ENCODE peak calls at places on chromosomes 6 and 20, in four cellular contexts. Q is GM12878, G is HepG2, W is K562. P is an unnamed sample.

GRCh38 chr20:55273149-55273548 is 732.2 kb downstream of the CBLN4 start:
- DNase-seq in W (no peak), G (no peak), Q (no peak), P (no peak)

GRCh38 chr6:30219244-30219643 is 6.0 kb upstream of the TRIM26 start:
- DNase-seq in Q (peak), W (peak), G (peak), P (peak)

GRCh38 chr6:169956580-169956979 is 205.2 kb downstream of the ERMARD start:
- DNase-seq in G (no peak), W (no peak), Q (no peak), P (no peak)

GRCh38 chr6:16344756-16345155 is 106.4 kb downstream of the GMPR start:
- DNase-seq in Q (no peak), G (no peak), W (no peak), P (no peak)

GRCh38 chr20:33159713-33160112 is 8.2 kb upstream of the BPIFA2 start:
- DNase-seq in G (no peak), W (no peak), Q (no peak), P (no peak)

GRCh38 chr20:38114353-38114791 is 50.7 kb downstream of the TGM2 start:
- DNase-seq in G (no peak), W (peak), Q (no peak), P (no peak)

GRCh38 chr6:30258204-30258603 is 45.0 kb upstream of the TRIM26 start:
- DNase-seq in W (no peak), G (no peak), Q (no peak), P (no peak)

GRCh38 chr6:148682990-148683389 is 63.8 kb upstream of the UST start:
- DNase-seq in W (no peak), Q (no peak), G (no peak), P (no peak)

GRCh38 chr20:15848126-15848525 is 725.1 kb downstream of the KIF16B start:
- DNase-seq in W (no peak), Q (no peak), G (no peak), P (no peak)

GRCh38 chr6:88135578-88136114 is 30.5 kb downstream of the CNR1 start:
- DNase-seq in W (no peak), G (no peak), Q (peak), P (no peak)

GRCh38 chr6:128124713-128125112 is 223.9 kb upstream of the THEMIS start:
- DNase-seq in W (no peak), G (peak), Q (no peak), P (peak)

GRCh38 chr6:114713690-114714089 is 370.9 kb upstream of the HS3ST5 start:
- DNase-seq in G (no peak), Q (no peak), W (no peak), P (no peak)

GRCh38 chr20:47466704-47467459 is 34.8 kb upstream of the NCOA3 start:
- DNase-seq in W (no peak), G (no peak), Q (no peak), P (no peak)

GRCh38 chr6:40630046-40630445 is 42.9 kb upstream of the LRFN2 start:
- DNase-seq in W (no peak), Q (no peak), G (no peak), P (no peak)

GRCh38 chr20:62487-62886 is 25.0 kb upstream of the DEFB125 start:
- DNase-seq in W (no peak), G (no peak), Q (no peak), P (no peak)

GRCh38 chr20:15310361-15310760 is 972.9 kb upstream of the FLRT3 start:
- DNase-seq in Q (no peak), W (no peak), G (no peak), P (no peak)

GRCh38 chr6:11209941-11210340 is 22.5 kb downstream of the NEDD9 start:
- DNase-seq in Q (no peak), W (no peak), G (no peak), P (no peak)

DNA sequence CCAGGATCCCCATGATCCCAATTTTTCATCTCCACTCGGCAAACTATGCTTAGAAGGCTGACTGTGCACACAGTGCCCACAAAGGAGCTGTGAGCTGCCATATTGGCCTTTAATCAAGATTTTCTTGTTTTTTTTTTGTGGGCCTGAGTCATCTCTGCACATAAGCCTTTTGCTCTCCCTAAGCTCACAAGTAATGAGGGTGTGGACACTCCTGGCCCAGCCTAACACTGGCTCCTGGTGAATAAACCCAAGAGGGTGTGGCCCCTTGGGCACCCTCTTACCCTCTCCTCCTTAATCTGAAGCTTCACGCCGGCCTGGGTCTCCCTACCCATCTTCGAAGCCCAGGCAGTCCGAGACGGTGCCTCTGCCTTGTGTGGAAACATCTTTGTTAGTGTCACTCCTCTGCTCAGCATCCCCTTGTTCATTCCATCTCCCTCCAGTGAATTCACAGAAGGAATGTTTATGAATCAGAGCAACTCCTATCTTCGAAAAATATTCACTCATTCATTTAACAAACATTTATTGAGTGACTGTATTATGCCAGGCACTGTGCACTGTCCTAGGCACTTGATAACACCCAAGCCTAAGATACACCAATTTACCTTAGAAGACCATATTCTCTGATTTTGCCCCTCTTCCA is 22.2 kb upstream of the MRPS10 start:
- DNase-seq in Q (no peak), W (no peak), G (no peak), P (no peak)
- TF ChIP-seq POLR2AphosphoS2 in Q (no peak), W (no peak), G (no peak), P (no peak)

GRCh38 chr6:26550250-26550993 is 12.3 kb downstream of the HMGN4 start:
- DNase-seq in W (peak), G (peak), Q (no peak), P (no peak)
- TF ChIP-seq POLR2AphosphoS2 in W (no peak), G (no peak), Q (no peak), P (no peak)

DNA sequence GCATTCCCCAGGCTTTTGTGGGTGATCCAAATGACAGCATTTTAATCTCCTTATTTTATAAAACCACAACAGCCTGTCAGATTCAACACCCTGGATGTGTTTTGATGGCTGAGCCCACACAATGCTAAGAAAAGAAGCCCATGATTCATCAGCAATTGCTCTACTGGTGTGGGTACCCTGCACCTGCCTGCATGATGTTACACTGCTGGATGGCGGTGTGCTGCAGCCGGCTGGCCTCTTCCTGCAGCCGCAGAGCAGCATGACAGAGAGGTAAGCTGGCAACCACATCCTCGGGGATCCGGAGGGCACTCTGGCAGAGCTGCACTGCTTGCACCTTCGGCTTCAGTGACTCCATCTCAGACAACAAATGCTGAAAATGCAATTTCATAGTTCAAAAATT is 327.5 kb downstream of the SYNE1 start:
- DNase-seq in Q (no peak), G (no peak), W (no peak), P (no peak)
- TF ChIP-seq POLR2AphosphoS2 in Q (no peak), G (no peak), W (no peak), P (no peak)

GRCh38 chr6:144012534-144012933 is 4.5 kb upstream of the PLAGL1 start:
- DNase-seq in W (no peak), Q (no peak), G (no peak), P (no peak)

GRCh38 chr6:144007779-144008500 is at the start of gene PLAGL1:
- DNase-seq in G (peak), W (peak), Q (no peak), P (peak)

GRCh38 chr6:144017167-144018094 is 9.4 kb upstream of the PLAGL1 start:
- DNase-seq in Q (no peak), W (no peak), G (no peak), P (no peak)

GRCh38 chr6:144008501-144009245 is 614 bp upstream of the PLAGL1 start:
- DNase-seq in G (no peak), W (no peak), Q (no peak), P (no peak)

GRCh38 chr6:144013486-144013909 is 5.4 kb upstream of the PLAGL1 start:
- DNase-seq in Q (no peak), W (peak), G (peak), P (peak)
- TF ChIP-seq POLR2AphosphoS2 in Q (no peak), W (no peak), G (no peak), P (no peak)

DNA sequence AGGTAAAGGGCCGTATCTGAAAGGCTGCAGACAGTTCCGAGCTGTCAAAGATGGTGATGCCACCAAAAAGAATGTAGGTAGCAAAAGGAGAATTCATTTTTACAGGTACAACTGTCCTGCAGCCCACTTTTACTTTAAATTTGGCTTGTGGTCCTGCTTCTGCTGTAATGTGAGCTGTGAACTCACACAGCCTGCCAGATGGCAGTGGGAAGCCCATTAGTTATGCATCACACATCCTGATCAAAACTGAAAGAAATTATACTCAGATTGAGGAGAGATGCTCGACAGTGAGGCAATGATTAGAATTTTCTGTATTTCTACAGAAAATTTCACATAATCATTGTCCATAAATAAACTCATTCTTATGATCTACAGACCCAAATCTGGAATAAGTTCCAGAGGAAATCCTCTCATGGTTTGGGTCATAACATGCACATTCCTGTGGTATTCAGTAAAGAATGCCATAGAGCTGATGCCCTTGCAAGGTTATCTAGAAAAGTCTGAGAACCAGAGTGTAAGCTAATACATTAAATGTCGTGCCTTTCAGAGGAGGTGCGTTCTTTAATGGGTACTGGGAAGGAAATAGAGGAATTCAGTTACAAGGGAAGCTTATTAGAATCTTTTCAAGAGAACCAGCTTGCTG is 23.9 kb upstream of the E2F3 start:
- DNase-seq in W (no peak), Q (no peak), G (no peak), P (no peak)
- TF ChIP-seq POLR2AphosphoS2 in W (no peak), Q (no peak), G (no peak), P (no peak)

DNA sequence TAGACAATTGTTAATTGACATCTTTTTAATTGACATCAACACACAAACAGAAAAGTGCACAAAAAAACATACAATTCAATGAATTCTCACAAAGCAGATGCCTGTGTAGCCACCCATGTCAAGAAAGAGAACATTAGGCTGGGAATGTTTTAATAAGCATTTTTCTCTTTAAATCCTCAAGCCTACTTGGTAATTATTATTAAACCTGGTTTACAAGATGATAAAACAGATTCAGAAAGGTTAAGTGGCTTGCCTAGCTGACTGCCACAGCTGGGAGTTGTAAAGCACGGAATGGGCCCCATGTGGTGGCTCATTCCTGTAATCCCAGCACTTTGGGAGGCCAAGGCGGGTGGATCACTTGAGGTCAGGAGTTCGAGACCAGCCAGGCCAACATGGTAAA is 90.0 kb upstream of the AKAP12 start:
- DNase-seq in W (no peak), Q (no peak), G (no peak), P (no peak)
- TF ChIP-seq POLR2AphosphoS2 in W (no peak), Q (no peak), G (no peak), P (no peak)

GRCh38 chr20:23397961-23398360 is 23.3 kb downstream of the NAPB start:
- DNase-seq in G (no peak), W (no peak), Q (no peak), P (no peak)
- TF ChIP-seq POLR2AphosphoS2 in G (no peak), W (no peak), Q (no peak), P (no peak)

DNA sequence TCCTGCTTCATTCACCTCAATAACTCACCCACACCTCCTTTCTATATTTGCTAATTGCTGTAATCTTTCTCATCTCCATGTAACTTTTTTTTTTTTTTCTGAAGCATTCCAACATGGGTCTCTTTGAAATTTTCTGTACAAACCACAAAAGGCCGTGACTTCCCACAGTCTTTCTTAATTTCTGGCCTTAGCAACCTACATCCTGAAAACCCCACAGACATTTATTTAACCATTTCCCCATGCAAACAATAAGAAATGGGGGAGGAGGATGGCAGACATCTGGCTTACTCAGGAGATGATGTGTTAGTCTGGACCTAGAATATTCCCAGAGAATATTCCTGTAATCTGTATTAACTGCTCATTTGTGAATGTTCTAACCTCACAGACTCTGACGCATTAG is 57.6 kb downstream of the MEP1A start:
- DNase-seq in G (no peak), W (no peak), Q (no peak), P (no peak)
- TF ChIP-seq POLR2AphosphoS2 in G (no peak), W (no peak), Q (no peak), P (no peak)

P was measured in A549.